ENCODE peak calls at places on chromosomes 2 and 18, in nine cellular contexts. E is mesenteric fat pad, D is activated gamma-delta T cell treated with Interleukin-2 at 50 U/mL for 16 hours, S is foreskin fibroblast, X is GM03348, N is astrocyte of the cerebellum, H is kidney, C is DMS79 treated with DMSO at 0.1 percent for 48 hours, B is SW480. J is an unnamed sample.

GRCh38 chr2:45274190-45274926 is 265.1 kb upstream of the SIX2 start:
- DNase-seq in D (no peak), H (no peak), C (peak), X (no peak), N (no peak), B (no peak), E (peak), S (no peak), J (no peak)

GRCh38 chr2:10166489-10167295 is 44.2 kb downstream of the RRM2 start:
- DNase-seq in B (no peak), C (peak), E (no peak), X (no peak), S (no peak), D (no peak), H (no peak), N (no peak), J (no peak)

GRCh38 chr2:105561401-105561800 is 162.6 kb upstream of the FHL2 start:
- DNase-seq in N (no peak), D (no peak), H (no peak), S (no peak), X (no peak), E (peak), B (no peak), C (no peak), J (no peak)

GRCh38 chr2:222935688-222936298 is 75.0 kb downstream of the ACSL3 start:
- DNase-seq in E (no peak), S (no peak), X (no peak), N (no peak), H (no peak), C (no peak), B (no peak), D (no peak), J (no peak)

GRCh38 chr2:240873805-240874714 is 5.4 kb downstream of the AGXT start:
- DNase-seq in D (no peak), N (no peak), C (no peak), E (no peak), S (peak), X (no peak), B (no peak), H (peak), J (peak)

GRCh38 chr2:45388541-45389100 is 222.4 kb downstream of the SRBD1 start:
- DNase-seq in D (no peak), B (no peak), C (no peak), E (no peak), H (no peak), N (no peak), X (no peak), S (no peak), J (no peak)

GRCh38 chr18:63540131-63540530 is 2.0 kb upstream of the SERPINB12 start:
- DNase-seq in B (no peak), H (no peak), S (peak), C (peak), N (no peak), X (peak), E (no peak), D (no peak), J (peak)

GRCh38 chr18:63446266-63446665 is 24.0 kb upstream of the VPS4B start:
- DNase-seq in D (no peak), N (no peak), S (no peak), H (no peak), B (no peak), C (no peak), X (no peak), E (no peak), J (no peak)

GRCh38 chr2:75464348-75464946 is 96.3 kb downstream of the EVA1A start:
- DNase-seq in E (no peak), X (peak), S (peak), C (peak), N (peak), D (no peak), H (no peak), B (peak), J (peak)

GRCh38 chr2:219569041-219569440 is 2.3 kb downstream of the OBSL1 start:
- DNase-seq in E (no peak), H (no peak), X (no peak), B (no peak), D (no peak), C (no peak), N (no peak), S (no peak), J (no peak)

GRCh38 chr2:238720232-238720672 is 127.6 kb upstream of the TWIST2 start:
- DNase-seq in H (peak), E (no peak), N (no peak), C (no peak), D (peak), X (peak), S (no peak), B (peak), J (peak)

GRCh38 chr2:159895258-159896209 is 97.5 kb upstream of the CD302 start:
- DNase-seq in B (no peak), D (no peak), C (no peak), N (no peak), X (no peak), H (no peak), S (peak), E (no peak), J (no peak)

GRCh38 chr2:176652300-176653182 is 383.3 kb downstream of the MTX2 start:
- DNase-seq in D (no peak), X (peak), N (peak), B (peak), C (peak), E (no peak), H (no peak), S (peak), J (peak)

GRCh38 chr2:21422050-21422449 is 298.3 kb downstream of the TDRD15 start:
- DNase-seq in H (no peak), X (no peak), N (no peak), C (no peak), S (no peak), B (peak), E (no peak), D (no peak), J (no peak)

GRCh38 chr2:240051697-240052096 is 1.6 kb downstream of the OR6B3 start:
- DNase-seq in B (no peak), D (no peak), N (no peak), C (no peak), X (no peak), E (no peak), H (no peak), S (no peak), J (no peak)

GRCh38 chr2:166494140-166494544 is at the start of gene SCN7A:
- DNase-seq in E (no peak), C (peak), X (peak), N (no peak), H (peak), D (no peak), B (peak), S (peak), J (no peak)

GRCh38 chr18:55384551-55385275 is 203.3 kb downstream of the TCF4 start:
- DNase-seq in C (no peak), E (no peak), D (no peak), S (no peak), X (peak), H (no peak), B (no peak), N (no peak), J (peak)

GRCh38 chr2:212935749-212936148 is 215.7 kb downstream of the IKZF2 start:
- DNase-seq in B (no peak), D (no peak), X (no peak), N (no peak), H (no peak), C (no peak), E (no peak), S (no peak), J (no peak)

GRCh38 chr2:10517351-10518043 is 69.4 kb upstream of the ODC1 start:
- DNase-seq in X (no peak), E (peak), C (no peak), S (no peak), D (no peak), N (no peak), H (peak), B (no peak), J (no peak)

GRCh38 chr2:64905338-64906024 is 83.7 kb upstream of the SLC1A4 start:
- DNase-seq in D (no peak), H (no peak), E (no peak), C (no peak), S (no peak), X (peak), B (no peak), N (no peak), J (no peak)

GRCh38 chr18:79496978-79497637 is 101.4 kb downstream of the NFATC1 start:
- DNase-seq in E (peak), S (peak), D (no peak), H (peak), C (peak), X (peak), N (no peak), B (no peak), J (peak)

GRCh38 chr2:178824181-178824580 is 17.0 kb upstream of the TTN start:
- DNase-seq in E (no peak), N (no peak), D (no peak), X (no peak), B (no peak), S (no peak), H (no peak), C (no peak), J (no peak)

GRCh38 chr2:180202591-180202990 is 195.5 kb upstream of the CWC22 start:
- DNase-seq in C (no peak), S (no peak), E (no peak), X (peak), H (no peak), D (no peak), B (no peak), N (peak), J (peak)

GRCh38 chr2:75607988-75608683 is 38.4 kb upstream of the MRPL19 start:
- DNase-seq in X (no peak), D (no peak), H (no peak), S (peak), N (no peak), C (no peak), B (peak), E (no peak), J (no peak)

GRCh38 chr2:45024600-45025291 is 15.5 kb upstream of the SIX2 start:
- DNase-seq in H (no peak), E (no peak), C (peak), S (peak), B (no peak), X (peak), N (peak), D (no peak), J (peak)

GRCh38 chr2:150162241-150162942 is 325.1 kb downstream of the RND3 start:
- DNase-seq in X (no peak), B (no peak), D (no peak), S (no peak), C (no peak), N (no peak), H (no peak), E (no peak), J (no peak)

GRCh38 chr2:206443735-206444527 is 599 bp downstream of the ADAM23 start:
- DNase-seq in X (peak), H (peak), B (peak), D (no peak), C (peak), E (no peak), N (no peak), S (no peak), J (peak)

GRCh38 chr2:102439065-102439695 is 16.2 kb downstream of the IL18RAP start:
- DNase-seq in X (no peak), E (no peak), C (no peak), S (peak), B (peak), H (no peak), N (peak), D (no peak), J (peak)

GRCh38 chr2:38666578-38666926 is 638 bp downstream of the GALM start:
- DNase-seq in S (no peak), X (peak), E (no peak), N (no peak), D (no peak), C (no peak), B (peak), H (no peak), J (no peak)

GRCh38 chr2:88600038-88600465 is 27.2 kb downstream of the EIF2AK3 start:
- DNase-seq in D (peak), B (peak), C (peak), X (peak), S (peak), H (no peak), E (no peak), N (peak), J (peak)

J was measured in AG08395.